ENCODE peak calls at places on chromosomes 6 and 20, in seven cellular contexts. One of them, this sample, is unnamed.

GRCh38 chr20:433300-433975 is 25.3 kb downstream of the RBCK1 start:
- DNase-seq in mesendoderm: no peak
- DNase-seq in mesenchymal stem cell: no peak
- DNase-seq in H1: no peak
- DNase-seq in IMR-90: no peak
- DNase-seq in trophoblast cell: no peak
- DNase-seq in neuronal stem cell: no peak
- DNase-seq in this sample: no peak

GRCh38 chr6:39221746-39222641 is 7.3 kb downstream of the KCNK5 start:
- DNase-seq in mesendoderm: no peak
- DNase-seq in mesenchymal stem cell: no peak
- DNase-seq in H1: no peak
- DNase-seq in IMR-90: no peak
- DNase-seq in trophoblast cell: no peak
- DNase-seq in neuronal stem cell: no peak
- DNase-seq in this sample: peak

GRCh38 chr6:115220760-115221159 is 839.9 kb downstream of the FRK start:
- DNase-seq in mesendoderm: no peak
- DNase-seq in mesenchymal stem cell: no peak
- DNase-seq in H1: no peak
- DNase-seq in IMR-90: no peak
- DNase-seq in trophoblast cell: no peak
- DNase-seq in neuronal stem cell: no peak
- DNase-seq in this sample: no peak

GRCh38 chr6:113149511-113149910 is 707.6 kb upstream of the MARCKS start:
- DNase-seq in mesendoderm: no peak
- DNase-seq in mesenchymal stem cell: no peak
- DNase-seq in H1: no peak
- DNase-seq in IMR-90: no peak
- DNase-seq in trophoblast cell: no peak
- DNase-seq in neuronal stem cell: no peak
- DNase-seq in this sample: no peak

GRCh38 chr6:159981591-159982245 is 12.8 kb downstream of the IGF2R start:
- DNase-seq in mesendoderm: no peak
- DNase-seq in mesenchymal stem cell: peak
- DNase-seq in H1: no peak
- DNase-seq in IMR-90: peak
- DNase-seq in trophoblast cell: no peak
- DNase-seq in neuronal stem cell: no peak
- DNase-seq in this sample: no peak

GRCh38 chr6:81263531-81264168 is 488.8 kb downstream of the TENT5A start:
- DNase-seq in mesendoderm: no peak
- DNase-seq in mesenchymal stem cell: no peak
- DNase-seq in H1: no peak
- DNase-seq in IMR-90: no peak
- DNase-seq in trophoblast cell: no peak
- DNase-seq in neuronal stem cell: no peak
- DNase-seq in this sample: peak

GRCh38 chr6:84671188-84671587 is 93.2 kb downstream of the TBX18 start:
- DNase-seq in mesendoderm: no peak
- DNase-seq in mesenchymal stem cell: no peak
- DNase-seq in H1: no peak
- DNase-seq in IMR-90: no peak
- DNase-seq in trophoblast cell: no peak
- DNase-seq in neuronal stem cell: no peak
- DNase-seq in this sample: no peak

GRCh38 chr6:30450548-30450907 is 38.8 kb upstream of the HLA-E start:
- DNase-seq in mesendoderm: no peak
- DNase-seq in mesenchymal stem cell: no peak
- DNase-seq in H1: no peak
- DNase-seq in IMR-90: no peak
- DNase-seq in trophoblast cell: no peak
- DNase-seq in neuronal stem cell: no peak
- DNase-seq in this sample: no peak

GRCh38 chr20:33669873-33670640 is 3.3 kb downstream of the ACTL10 start:
- DNase-seq in mesendoderm: no peak
- DNase-seq in mesenchymal stem cell: no peak
- DNase-seq in H1: no peak
- DNase-seq in IMR-90: no peak
- DNase-seq in trophoblast cell: no peak
- DNase-seq in neuronal stem cell: no peak
- DNase-seq in this sample: no peak

GRCh38 chr6:137490961-137491360 is 3.2 kb downstream of the OLIG3 start:
- DNase-seq in mesendoderm: no peak
- DNase-seq in mesenchymal stem cell: no peak
- DNase-seq in H1: no peak
- DNase-seq in IMR-90: no peak
- DNase-seq in trophoblast cell: no peak
- DNase-seq in neuronal stem cell: peak
- DNase-seq in this sample: peak

GRCh38 chr6:137827977-137828815 is 38.9 kb upstream of the TNFAIP3 start:
- DNase-seq in mesendoderm: no peak
- DNase-seq in mesenchymal stem cell: no peak
- DNase-seq in H1: no peak
- DNase-seq in IMR-90: no peak
- DNase-seq in trophoblast cell: no peak
- DNase-seq in neuronal stem cell: no peak
- DNase-seq in this sample: no peak

GRCh38 chr6:54112171-54112650 is 968 bp downstream of the MLIP start:
- DNase-seq in mesendoderm: peak
- DNase-seq in mesenchymal stem cell: no peak
- DNase-seq in H1: no peak
- DNase-seq in IMR-90: no peak
- DNase-seq in trophoblast cell: no peak
- DNase-seq in neuronal stem cell: no peak
- DNase-seq in this sample: no peak

GRCh38 chr6:161257778-161258457 is 15.9 kb downstream of the AGPAT4 start:
- DNase-seq in mesendoderm: no peak
- DNase-seq in mesenchymal stem cell: peak
- DNase-seq in H1: no peak
- DNase-seq in IMR-90: peak
- DNase-seq in trophoblast cell: no peak
- DNase-seq in neuronal stem cell: no peak
- DNase-seq in this sample: no peak

GRCh38 chr6:91081452-91082067 is 494.7 kb upstream of the MAP3K7 start:
- DNase-seq in mesendoderm: peak
- DNase-seq in mesenchymal stem cell: peak
- DNase-seq in H1: no peak
- DNase-seq in IMR-90: peak
- DNase-seq in trophoblast cell: no peak
- DNase-seq in neuronal stem cell: peak
- DNase-seq in this sample: no peak

GRCh38 chr20:34022843-34023234 is 29.1 kb downstream of the RALY start:
- DNase-seq in mesendoderm: no peak
- DNase-seq in mesenchymal stem cell: no peak
- DNase-seq in H1: no peak
- DNase-seq in IMR-90: no peak
- DNase-seq in trophoblast cell: no peak
- DNase-seq in neuronal stem cell: no peak
- DNase-seq in this sample: no peak

GRCh38 chr6:90219168-90219985 is 77.3 kb downstream of the BACH2 start:
- DNase-seq in mesendoderm: peak
- DNase-seq in mesenchymal stem cell: peak
- DNase-seq in H1: no peak
- DNase-seq in IMR-90: peak
- DNase-seq in trophoblast cell: peak
- DNase-seq in neuronal stem cell: peak
- DNase-seq in this sample: no peak

GRCh38 chr20:11229772-11230171 is 556.0 kb upstream of the JAG1 start:
- DNase-seq in mesendoderm: peak
- DNase-seq in mesenchymal stem cell: peak
- DNase-seq in H1: no peak
- DNase-seq in IMR-90: peak
- DNase-seq in trophoblast cell: peak
- DNase-seq in neuronal stem cell: peak
- DNase-seq in this sample: no peak

GRCh38 chr6:27280064-27280539 is 32.0 kb downstream of the POM121L2 start:
- DNase-seq in mesendoderm: peak
- DNase-seq in mesenchymal stem cell: peak
- DNase-seq in H1: no peak
- DNase-seq in IMR-90: peak
- DNase-seq in trophoblast cell: no peak
- DNase-seq in neuronal stem cell: no peak
- DNase-seq in this sample: peak

GRCh38 chr20:9352740-9353139 is 161.7 kb upstream of the LAMP5 start:
- DNase-seq in mesendoderm: no peak
- DNase-seq in mesenchymal stem cell: no peak
- DNase-seq in H1: no peak
- DNase-seq in IMR-90: no peak
- DNase-seq in trophoblast cell: no peak
- DNase-seq in neuronal stem cell: no peak
- DNase-seq in this sample: no peak

GRCh38 chr20:33042983-33043730 is 10.5 kb upstream of the BPIFB3 start:
- DNase-seq in mesendoderm: no peak
- DNase-seq in mesenchymal stem cell: no peak
- DNase-seq in H1: no peak
- DNase-seq in IMR-90: no peak
- DNase-seq in trophoblast cell: no peak
- DNase-seq in neuronal stem cell: no peak
- DNase-seq in this sample: no peak

GRCh38 chr20:9686866-9687265 is 152.0 kb downstream of the PAK5 start:
- DNase-seq in mesendoderm: peak
- DNase-seq in mesenchymal stem cell: no peak
- DNase-seq in H1: no peak
- DNase-seq in IMR-90: no peak
- DNase-seq in trophoblast cell: no peak
- DNase-seq in neuronal stem cell: no peak
- DNase-seq in this sample: no peak

GRCh38 chr6:1612902-1613301 is 3.2 kb downstream of the FOXC1 start:
- DNase-seq in mesendoderm: no peak
- DNase-seq in mesenchymal stem cell: no peak
- DNase-seq in H1: no peak
- DNase-seq in IMR-90: peak
- DNase-seq in trophoblast cell: no peak
- DNase-seq in neuronal stem cell: no peak
- DNase-seq in this sample: no peak

GRCh38 chr6:123529843-123530242 is 106.9 kb downstream of the TRDN start:
- DNase-seq in mesendoderm: peak
- DNase-seq in mesenchymal stem cell: peak
- DNase-seq in H1: no peak
- DNase-seq in IMR-90: no peak
- DNase-seq in trophoblast cell: peak
- DNase-seq in neuronal stem cell: no peak
- DNase-seq in this sample: no peak

GRCh38 chr20:63501818-63502670 is 3.2 kb upstream of the EEF1A2 start:
- DNase-seq in mesendoderm: peak
- DNase-seq in mesenchymal stem cell: no peak
- DNase-seq in H1: no peak
- DNase-seq in IMR-90: peak
- DNase-seq in trophoblast cell: no peak
- DNase-seq in neuronal stem cell: no peak
- DNase-seq in this sample: peak

GRCh38 chr6:153092082-153093013 is 38.7 kb downstream of the RGS17 start:
- DNase-seq in mesendoderm: no peak
- DNase-seq in mesenchymal stem cell: peak
- DNase-seq in H1: no peak
- DNase-seq in IMR-90: peak
- DNase-seq in trophoblast cell: no peak
- DNase-seq in neuronal stem cell: no peak
- DNase-seq in this sample: no peak

GRCh38 chr6:36724514-36725385 is 27.1 kb downstream of the RAB44 start:
- DNase-seq in mesendoderm: peak
- DNase-seq in mesenchymal stem cell: peak
- DNase-seq in H1: peak
- DNase-seq in IMR-90: peak
- DNase-seq in trophoblast cell: peak
- DNase-seq in neuronal stem cell: no peak
- DNase-seq in this sample: peak

GRCh38 chr20:14848806-14849205 is 511.4 kb upstream of the FLRT3 start:
- DNase-seq in mesendoderm: no peak
- DNase-seq in mesenchymal stem cell: no peak
- DNase-seq in H1: no peak
- DNase-seq in IMR-90: no peak
- DNase-seq in trophoblast cell: no peak
- DNase-seq in neuronal stem cell: no peak
- DNase-seq in this sample: no peak
- H2BK120ac ChIP-seq in mesendoderm: no peak
- H2BK120ac ChIP-seq in mesenchymal stem cell: no peak
- H2BK120ac ChIP-seq in H1: no peak
- H2BK120ac ChIP-seq in IMR-90: no peak
- H2BK120ac ChIP-seq in trophoblast cell: no peak
- H2BK120ac ChIP-seq in neuronal stem cell: no peak
- H2BK120ac ChIP-seq in this sample: no peak

GRCh38 chr20:50582591-50583234 is 72.5 kb downstream of the PTPN1 start:
- DNase-seq in mesendoderm: no peak
- DNase-seq in mesenchymal stem cell: no peak
- DNase-seq in H1: no peak
- DNase-seq in IMR-90: no peak
- DNase-seq in trophoblast cell: no peak
- DNase-seq in neuronal stem cell: no peak
- DNase-seq in this sample: no peak
- H4K8ac ChIP-seq in mesendoderm: no peak
- H4K8ac ChIP-seq in mesenchymal stem cell: no peak
- H4K8ac ChIP-seq in H1: no peak
- H4K8ac ChIP-seq in IMR-90: no peak
- H4K8ac ChIP-seq in trophoblast cell: no peak
- H4K8ac ChIP-seq in neuronal stem cell: no peak
- H4K8ac ChIP-seq in this sample: no peak

DNA sequence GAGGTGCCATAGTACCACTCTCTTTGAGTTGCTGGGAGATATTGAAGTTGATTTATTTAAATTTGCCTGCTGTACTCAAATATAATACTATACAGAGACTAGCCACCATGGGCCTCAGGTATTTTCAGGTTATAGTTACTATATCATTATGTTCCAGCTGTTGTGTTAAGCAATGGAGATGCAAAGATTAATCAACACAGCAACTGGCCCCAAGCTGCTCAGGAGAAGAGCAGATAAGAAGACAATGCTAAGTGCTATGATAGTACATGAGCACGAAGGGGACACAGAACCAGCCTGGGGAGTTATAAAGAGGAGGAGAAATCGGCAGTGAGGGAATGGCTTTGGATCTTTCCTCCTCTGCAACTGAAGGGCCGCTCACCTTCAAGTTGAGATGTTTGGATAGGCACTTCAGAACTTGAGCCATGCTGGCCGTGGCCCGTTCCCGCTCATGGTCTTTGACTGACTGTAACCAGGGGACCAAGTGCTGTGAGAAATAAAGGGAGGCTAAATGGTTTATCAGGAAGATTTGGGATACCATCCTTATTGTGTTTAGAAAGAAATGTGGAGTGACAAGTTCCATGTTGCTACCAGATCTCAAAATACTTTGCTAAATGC is 24.3 kb upstream of the RPN2 start:
- DNase-seq in mesendoderm: no peak
- DNase-seq in mesenchymal stem cell: no peak
- DNase-seq in H1: no peak
- DNase-seq in IMR-90: no peak
- DNase-seq in trophoblast cell: no peak
- DNase-seq in neuronal stem cell: no peak
- DNase-seq in this sample: no peak
- H2BK120ac ChIP-seq in mesendoderm: no peak
- H2BK120ac ChIP-seq in mesenchymal stem cell: no peak
- H2BK120ac ChIP-seq in H1: no peak
- H2BK120ac ChIP-seq in IMR-90: no peak
- H2BK120ac ChIP-seq in trophoblast cell: no peak
- H2BK120ac ChIP-seq in neuronal stem cell: no peak
- H2BK120ac ChIP-seq in this sample: no peak

DNA sequence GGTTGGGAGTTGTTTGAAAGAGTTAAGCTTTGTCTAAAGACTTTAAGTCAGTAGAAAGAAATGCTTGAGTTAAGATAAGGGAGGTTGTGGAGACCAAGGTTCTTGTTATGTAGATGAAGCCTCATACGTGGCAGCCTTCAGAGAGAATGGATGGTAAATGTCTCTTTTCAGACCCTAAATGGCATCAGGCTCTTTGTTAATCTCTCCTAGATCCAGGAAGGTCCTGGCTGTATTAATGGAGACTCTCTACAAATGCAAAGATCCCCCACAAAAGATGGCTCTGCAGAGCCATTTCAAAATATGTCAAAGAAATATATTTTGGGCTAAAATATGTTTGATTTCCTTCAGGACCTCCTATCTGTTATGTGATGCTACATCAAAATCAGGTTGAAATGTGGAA is 161.6 kb downstream of the ADAT2 start:
- DNase-seq in mesendoderm: peak
- DNase-seq in mesenchymal stem cell: no peak
- DNase-seq in H1: peak
- DNase-seq in IMR-90: no peak
- DNase-seq in trophoblast cell: no peak
- DNase-seq in neuronal stem cell: no peak
- DNase-seq in this sample: no peak
- H4K8ac ChIP-seq in mesendoderm: no peak
- H4K8ac ChIP-seq in mesenchymal stem cell: no peak
- H4K8ac ChIP-seq in H1: no peak
- H4K8ac ChIP-seq in IMR-90: no peak
- H4K8ac ChIP-seq in trophoblast cell: no peak
- H4K8ac ChIP-seq in neuronal stem cell: no peak
- H4K8ac ChIP-seq in this sample: no peak